ENCODE peak calls at places on chromosomes 4 and X, in six cellular contexts. R is IMR-90, J is HepG2, H is PC-3, Q is esophagus squamous epithelium, I is substantia nigra. T is an unnamed sample.

GRCh38 chr4:55762815-55763214 is 56.8 kb upstream of the EXOC1L start:
- DNase-seq in R (no peak), J (no peak), H (no peak), Q (no peak), I (no peak), T (no peak)

GRCh38 chrX:153926594-153926862 is 464 bp upstream of the ARHGAP4 start:
- DNase-seq in R (no peak), J (no peak), H (no peak), Q (no peak), I (no peak), T (no peak)

GRCh38 chr4:173270312-173271027 is 63.7 kb downstream of the HMGB2 start:
- DNase-seq in R (peak; percentile 49), J (no peak), H (no peak), Q (no peak), I (no peak), T (no peak)

GRCh38 chr4:40349561-40350198 is 14.5 kb downstream of the CHRNA9 start:
- DNase-seq in R (peak; percentile 20), J (no peak), H (peak; percentile 42), Q (no peak), I (no peak), T (no peak)

GRCh38 chr4:7436256-7436655 is 1.5 kb upstream of the PSAPL1 start:
- DNase-seq in R (no peak), J (no peak), H (no peak), Q (no peak), I (no peak), T (no peak)

GRCh38 chrX:15430584-15430983 is 46.4 kb upstream of the VEGFD start:
- DNase-seq in R (no peak), J (no peak), H (no peak), Q (no peak), I (no peak), T (no peak)

GRCh38 chr4:52298444-52298843 is 247.3 kb downstream of the SPATA18 start:
- DNase-seq in R (no peak), J (no peak), H (peak; percentile 38), Q (no peak), I (no peak), T (no peak)

GRCh38 chrX:1529328-1529727 is 7.7 kb downstream of the P2RY8 start:
- DNase-seq in R (no peak), J (no peak), H (no peak), Q (no peak), I (no peak), T (no peak)

GRCh38 chr4:81164623-81165416 is 50.2 kb downstream of the PRKG2 start:
- DNase-seq in R (peak; percentile 83), J (peak; percentile 40), H (peak; percentile 94), Q (no peak), I (no peak), T (no peak)

GRCh38 chr4:7512428-7512827 is 77.7 kb upstream of the PSAPL1 start:
- DNase-seq in R (no peak), J (no peak), H (no peak), Q (no peak), I (no peak), T (no peak)

GRCh38 chrX:35682481-35682880 is 115.7 kb upstream of the MAGEB16 start:
- DNase-seq in R (no peak), J (no peak), H (no peak), Q (no peak), I (no peak), T (no peak)

GRCh38 chr4:163343604-163344146 is at the start of gene NPY5R:
- DNase-seq in R (no peak), J (no peak), H (no peak), Q (no peak), I (no peak), T (no peak)

GRCh38 chr4:94455081-94455480 is 3.3 kb downstream of the PDLIM5 start:
- DNase-seq in R (peak; percentile 88), J (peak; percentile 68), H (peak; percentile 77), Q (no peak), I (no peak), T (no peak)

GRCh38 chr4:3870567-3870962 is 104.4 kb downstream of the ADRA2C start:
- DNase-seq in R (no peak), J (no peak), H (no peak), Q (no peak), I (no peak), T (no peak)

GRCh38 chrX:151985955-151986354 is 11.5 kb upstream of the GABRE start:
- DNase-seq in R (peak; percentile 5), J (peak; percentile 81), H (no peak), Q (no peak), I (no peak), T (peak; percentile 56)

GRCh38 chrX:13339607-13340006 is 19.8 kb upstream of the ATXN3L start:
- DNase-seq in R (no peak), J (no peak), H (no peak), Q (no peak), I (no peak), T (no peak)

GRCh38 chr4:169311643-169312365 is 41.0 kb upstream of the SH3RF1 start:
- DNase-seq in R (peak; percentile 59), J (peak; percentile 73), H (peak; percentile 53), Q (no peak), I (no peak), T (peak; percentile 57)

GRCh38 chr4:147362868-147363440 is 117.9 kb upstream of the EDNRA start:
- DNase-seq in R (peak; percentile 77), J (no peak), H (peak; percentile 43), Q (no peak), I (no peak), T (no peak)

GRCh38 chrX:47170861-47171692 is 22.6 kb upstream of the UBA1 start:
- DNase-seq in R (no peak), J (no peak), H (no peak), Q (no peak), I (no peak), T (no peak)

GRCh38 chrX:30906726-30907125 is 17.7 kb upstream of the TAB3 start:
- DNase-seq in R (peak; percentile 54), J (no peak), H (peak; percentile 76), Q (no peak), I (no peak), T (no peak)

GRCh38 chrX:16826207-16826606 is 39.9 kb downstream of the TXLNG start:
- DNase-seq in R (peak; percentile 74), J (peak; percentile 78), H (peak; percentile 54), Q (no peak), I (no peak), T (peak; percentile 21)

GRCh38 chr4:68466185-68466584 is 18.9 kb downstream of the TMPRSS11E start:
- DNase-seq in R (peak; percentile 68), J (no peak), H (peak; percentile 90), Q (no peak), I (no peak), T (no peak)

DNA sequence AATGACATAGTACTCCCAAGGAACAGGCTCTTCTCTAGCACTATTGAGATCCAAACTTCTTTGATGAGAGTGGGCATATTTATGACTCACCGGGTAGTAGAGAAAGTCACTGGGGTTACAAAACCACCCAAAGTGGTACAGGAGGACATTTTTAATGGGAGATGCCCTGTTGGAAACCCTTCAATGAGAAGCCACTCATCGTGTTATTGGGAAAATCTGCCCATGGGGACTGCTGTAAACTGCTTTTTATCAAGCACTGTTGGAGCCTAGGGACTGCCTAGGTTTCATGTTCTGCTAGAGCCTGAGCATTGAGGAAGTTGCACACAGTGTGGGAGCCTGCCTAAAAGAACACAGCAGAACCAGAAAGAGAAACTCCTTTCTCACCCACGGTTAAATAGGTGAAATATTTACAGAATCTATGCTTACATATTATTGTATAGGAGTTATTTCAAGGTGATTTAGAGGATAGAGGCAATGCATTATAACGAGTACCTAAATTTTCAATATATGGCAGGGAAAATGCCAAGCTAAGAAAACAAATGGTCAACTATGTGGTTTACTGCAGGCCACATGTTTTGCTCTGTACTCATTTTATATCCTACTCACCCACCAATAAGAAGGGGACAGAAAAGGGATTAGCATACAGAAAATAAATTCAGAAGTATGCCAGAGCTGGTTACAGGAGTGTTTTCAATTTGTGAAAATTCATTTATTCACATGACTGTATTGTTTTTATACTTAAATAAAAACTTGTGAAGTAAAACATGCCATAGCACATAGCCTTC is 559.1 kb downstream of the FSTL5 start:
- DNase-seq in R (no peak), J (no peak), H (no peak), Q (no peak), I (no peak), T (no peak)
- H3K27ac ChIP-seq in R (no peak overlapping the region), J (no peak overlapping the region), H (no peak overlapping the region), Q (no peak overlapping the region), I (no peak overlapping the region), T (no peak overlapping the region)

DNA sequence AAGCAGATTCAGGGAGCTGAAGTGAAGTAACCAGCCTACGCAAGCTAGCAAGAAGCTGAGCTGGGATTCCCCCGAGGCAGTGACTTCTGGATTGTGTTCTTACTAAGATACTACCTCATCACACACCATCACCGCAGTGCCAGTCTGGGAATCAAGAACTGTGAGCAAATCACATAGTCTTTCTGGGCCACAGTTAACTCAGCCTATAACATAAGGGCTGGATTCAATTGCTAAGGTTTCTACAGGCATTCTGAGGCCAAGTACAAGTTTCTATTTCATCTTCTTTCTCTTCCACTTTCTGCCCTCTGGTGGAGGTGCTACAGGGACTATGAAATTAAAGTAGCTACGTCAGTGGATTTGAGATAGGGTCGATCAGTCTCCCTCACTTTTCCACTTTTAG is 1.4 kb upstream of the CORIN start:
- DNase-seq in R (peak; percentile 62), J (no peak), H (no peak), Q (no peak), I (no peak), T (no peak)
- H3K27ac ChIP-seq in R (no peak overlapping the region), J (no peak overlapping the region), H (no peak overlapping the region), Q (no peak overlapping the region), I (no peak overlapping the region), T (no peak overlapping the region)

DNA sequence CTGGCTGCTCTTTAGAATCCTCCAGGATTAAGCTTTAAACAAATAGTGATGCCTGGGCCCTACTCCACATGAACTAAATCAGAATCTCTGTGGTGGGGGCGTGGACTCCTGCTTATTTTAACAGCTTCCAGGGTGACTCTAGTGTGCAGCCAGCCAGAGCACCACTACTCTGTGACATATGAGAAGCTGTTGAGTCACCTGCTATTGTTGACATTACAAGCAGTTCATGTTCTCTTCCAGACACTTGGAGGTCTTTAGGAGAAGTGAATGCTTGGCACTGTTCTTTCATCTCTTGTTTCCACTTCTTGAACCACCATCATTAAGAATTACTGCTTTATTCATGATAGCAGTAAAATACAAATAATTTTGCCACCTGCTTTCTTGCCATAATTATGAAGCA is 426 bp upstream of the C4orf51 start:
- DNase-seq in R (peak; percentile 97), J (peak; percentile 25), H (peak; percentile 92), Q (no peak), I (no peak), T (no peak)
- H3K27ac ChIP-seq in R (no peak overlapping the region), J (no peak overlapping the region), H (peak overlapping the region; percentile 32), Q (peak overlapping the region; percentile 36), I (no peak overlapping the region), T (no peak overlapping the region)

DNA sequence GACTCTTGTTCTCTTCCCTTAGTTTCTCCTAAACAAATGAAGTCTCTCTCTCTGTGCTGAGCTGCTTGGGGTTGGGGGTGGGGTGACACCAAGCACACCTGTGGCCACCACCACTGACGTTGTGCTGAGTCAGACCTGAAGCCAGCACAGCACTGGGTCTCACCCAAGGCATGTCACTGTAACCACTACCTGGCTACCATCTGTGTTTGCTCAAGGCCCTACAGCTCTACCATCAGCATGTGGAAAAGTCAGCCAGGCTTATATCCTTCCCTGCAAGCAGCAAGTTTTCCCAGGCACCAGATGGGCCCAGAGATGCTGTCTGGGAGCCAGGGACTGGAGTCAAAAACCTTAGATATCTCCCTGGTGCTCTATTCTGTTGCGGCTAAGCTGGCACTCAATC is 6.9 kb downstream of the CXCL10 start:
- DNase-seq in R (no peak), J (no peak), H (peak; percentile 83), Q (no peak), I (no peak), T (peak; percentile 21)
- H3K27ac ChIP-seq in R (no peak overlapping the region), J (no peak overlapping the region), H (peak overlapping the region; percentile 77), Q (no peak overlapping the region), I (no peak overlapping the region), T (no peak overlapping the region)

GRCh38 chrX:71910526-71911022 is at the start of gene NHSL2:
- DNase-seq in R (peak; percentile 6), J (no peak), H (no peak), Q (no peak), I (no peak), T (no peak)
- H3K27ac ChIP-seq in R (no peak within 1 kb of the TSS), J (no peak within 1 kb of the TSS), H (no peak within 1 kb of the TSS), Q (peak within 1 kb of the TSS; percentile 40), I (no peak within 1 kb of the TSS), T (no peak within 1 kb of the TSS)

T was measured in K562.